ENCODE peak calls at places on chromosomes 7 and 10, in ten cellular contexts. U is NCI-H2171; Q is fibroblast of gingiva; D is activated naive CD4-positive, alpha-beta T cell; S is AG10803; Z is activated naive CD8-positive, alpha-beta T cell treated with anti-CD3 and anti-CD28 coated beads, Interleukin-2, amount 50 U/mL, for 16 hours; T is ELR; I is HCT116; N is NCI-H748 treated with DMSO at 0.1 percent for 48 hours; W is GM04504. O is an unnamed sample.

GRCh38 chr7:44287488-44288380 is 37.7 kb downstream of the CAMK2B start:
- DNase-seq in U (no peak), Q (no peak), D (no peak), S (no peak), Z (no peak), T (no peak), I (no peak), N (no peak), W (no peak), O (no peak)

GRCh38 chr7:36155811-36156361 is 2.8 kb downstream of the EEPD1 start:
- DNase-seq in U (no peak), Q (no peak), D (no peak), S (peak), Z (no peak), T (no peak), I (no peak), N (no peak), W (no peak), O (peak)

GRCh38 chr10:36888925-36889573 is 236.3 kb upstream of the ANKRD30A start:
- DNase-seq in U (peak), Q (no peak), D (peak), S (peak), Z (no peak), T (peak), I (peak), N (peak), W (no peak), O (peak)

GRCh38 chr7:30493231-30493630 is 11.4 kb downstream of the GGCT start:
- DNase-seq in U (no peak), Q (no peak), D (no peak), S (no peak), Z (no peak), T (no peak), I (no peak), N (no peak), W (no peak), O (no peak)

GRCh38 chr10:58651742-58652141 is 139.1 kb downstream of the BICC1 start:
- DNase-seq in U (no peak), Q (no peak), D (no peak), S (no peak), Z (no peak), T (no peak), I (no peak), N (no peak), W (no peak), O (no peak)

GRCh38 chr10:24958701-24959392 is 6.4 kb upstream of the PRTFDC1 start:
- DNase-seq in U (no peak), Q (peak), D (no peak), S (peak), Z (no peak), T (peak), I (no peak), N (no peak), W (no peak), O (peak)

GRCh38 chr7:148973256-148973655 is 55.0 kb downstream of the PDIA4 start:
- DNase-seq in U (no peak), Q (no peak), D (no peak), S (no peak), Z (no peak), T (peak), I (no peak), N (no peak), W (no peak), O (no peak)

GRCh38 chr10:71522438-71523144 is 125.9 kb downstream of the CDH23 start:
- DNase-seq in U (no peak), Q (no peak), D (no peak), S (no peak), Z (no peak), T (no peak), I (no peak), N (no peak), W (no peak), O (no peak)

GRCh38 chr10:36801660-36802059 is 323.7 kb upstream of the ANKRD30A start:
- DNase-seq in U (no peak), Q (no peak), D (no peak), S (no peak), Z (no peak), T (no peak), I (no peak), N (no peak), W (no peak), O (no peak)

GRCh38 chr10:131215776-131216175 is 95.7 kb downstream of the TCERG1L start:
- DNase-seq in U (no peak), Q (no peak), D (no peak), S (no peak), Z (no peak), T (no peak), I (no peak), N (no peak), W (no peak), O (no peak)

GRCh38 chr7:151087247-151088018 is 1.2 kb downstream of the AGAP3 start:
- DNase-seq in U (peak), Q (peak), D (no peak), S (peak), Z (no peak), T (peak), I (no peak), N (peak), W (no peak), O (peak)

GRCh38 chr10:17984056-17984455 is 32.3 kb downstream of the SLC39A12 start:
- DNase-seq in U (no peak), Q (peak), D (no peak), S (peak), Z (no peak), T (peak), I (peak), N (no peak), W (no peak), O (peak)

GRCh38 chr7:42456267-42456666 is 219.3 kb upstream of the GLI3 start:
- DNase-seq in U (peak), Q (no peak), D (no peak), S (no peak), Z (no peak), T (no peak), I (no peak), N (no peak), W (no peak), O (no peak)

GRCh38 chr7:139591550-139592195 is 68.2 kb downstream of the CLEC2L start:
- DNase-seq in U (no peak), Q (no peak), D (no peak), S (no peak), Z (no peak), T (no peak), I (no peak), N (no peak), W (no peak), O (no peak)

GRCh38 chr7:27140108-27140842 is 3.2 kb downstream of the HOXA5 start:
- DNase-seq in U (no peak), Q (no peak), D (no peak), S (no peak), Z (no peak), T (no peak), I (no peak), N (no peak), W (no peak), O (no peak)

GRCh38 chr7:99829520-99830160 is 1.8 kb downstream of the CYP3A43 start:
- DNase-seq in U (no peak), Q (no peak), D (no peak), S (no peak), Z (no peak), T (no peak), I (no peak), N (no peak), W (no peak), O (no peak)

GRCh38 chr10:76299501-76299900 is 868.1 kb downstream of the LRMDA start:
- DNase-seq in U (no peak), Q (no peak), D (no peak), S (no peak), Z (no peak), T (no peak), I (no peak), N (no peak), W (no peak), O (peak)

GRCh38 chr10:45624724-45625123 is 47.8 kb downstream of the ZFAND4 start:
- DNase-seq in U (no peak), Q (no peak), D (no peak), S (no peak), Z (no peak), T (no peak), I (no peak), N (no peak), W (no peak), O (no peak)

GRCh38 chr7:132112632-132113031 is 463.6 kb downstream of the PLXNA4 start:
- DNase-seq in U (no peak), Q (no peak), D (no peak), S (no peak), Z (no peak), T (no peak), I (no peak), N (no peak), W (no peak), O (no peak)

GRCh38 chr10:16948335-16948734 is 131.1 kb upstream of the RSU1 start:
- DNase-seq in U (no peak), Q (no peak), D (no peak), S (no peak), Z (no peak), T (no peak), I (no peak), N (peak), W (no peak), O (no peak)

GRCh38 chr7:30510124-30511074 is 5.8 kb upstream of the GGCT start:
- DNase-seq in U (peak), Q (peak), D (no peak), S (peak), Z (no peak), T (peak), I (peak), N (peak), W (no peak), O (peak)

GRCh38 chr10:845526-845925 is 86.0 kb downstream of the LARP4B start:
- DNase-seq in U (no peak), Q (no peak), D (no peak), S (no peak), Z (no peak), T (no peak), I (no peak), N (no peak), W (no peak), O (peak)

O was measured in EH.